ENCODE peak calls at places on chromosomes 4 and X, in ten cellular contexts. U is choroid plexus epithelial cell, I is MCF 10A, P is WTC11, N is activated T-cell treated with anti-CD3 and anti-CD28 coated beads for 48 hours, F is GM20000, X is NCI-H524, O is activated gamma-delta T cell treated with Interleukin-2 at 50 U/mL for 16 hours, S is glutamatergic neuron, R is K562. Y is an unnamed sample.

GRCh38 chr4:169345207-169345788 is 74.5 kb upstream of the SH3RF1 start:
- DNase-seq in X (no peak), F (no peak), O (no peak), R (no peak), P (no peak), U (peak), S (no peak), N (no peak), I (peak), Y (peak)

GRCh38 chr4:138562544-138562961 is 320.4 kb upstream of the SLC7A11 start:
- DNase-seq in N (no peak), P (no peak), F (peak), R (no peak), S (no peak), X (no peak), I (peak), U (peak), O (no peak), Y (peak)

GRCh38 chr4:6622744-6623143 is 17.7 kb upstream of the MRFAP1 start:
- DNase-seq in U (no peak), I (no peak), R (no peak), P (no peak), S (no peak), X (no peak), N (no peak), O (no peak), F (no peak), Y (no peak)

GRCh38 chrX:72735561-72735960 is 21.5 kb upstream of the PHKA1 start:
- DNase-seq in R (no peak), X (no peak), P (no peak), N (no peak), F (no peak), S (no peak), I (no peak), U (peak), O (no peak), Y (peak)

GRCh38 chr4:151100517-151100916 is 1.1 kb downstream of the RPS3A start:
- DNase-seq in R (no peak), X (no peak), S (no peak), U (no peak), P (no peak), N (no peak), O (no peak), F (no peak), I (no peak), Y (no peak)

GRCh38 chr4:89353514-89353913 is 45.9 kb upstream of the GPRIN3 start:
- DNase-seq in O (no peak), R (no peak), X (no peak), N (no peak), I (no peak), S (no peak), U (no peak), F (no peak), P (no peak), Y (no peak)

GRCh38 chrX:20352935-20353336 is 86.2 kb upstream of the RPS6KA3 start:
- DNase-seq in X (no peak), N (no peak), I (no peak), O (no peak), P (no peak), S (no peak), R (no peak), U (no peak), F (peak), Y (no peak)

GRCh38 chr4:7134737-7135388 is 57.5 kb upstream of the SORCS2 start:
- DNase-seq in R (no peak), F (no peak), X (no peak), P (no peak), N (no peak), O (no peak), S (no peak), U (peak), I (peak), Y (peak)

GRCh38 chr4:25012671-25013070 is 18.1 kb downstream of the LGI2 start:
- DNase-seq in I (no peak), O (no peak), N (no peak), X (no peak), F (no peak), R (no peak), S (no peak), P (no peak), U (no peak), Y (no peak)

GRCh38 chrX:20252392-20253231 is 14.1 kb downstream of the RPS6KA3 start:
- DNase-seq in P (peak), I (peak), F (no peak), N (peak), O (peak), X (peak), R (peak), U (peak), S (peak), Y (peak)

GRCh38 chrX:3346436-3347329 is at the start of gene MXRA5:
- DNase-seq in N (no peak), O (no peak), F (no peak), I (no peak), X (peak), S (peak), U (peak), R (no peak), P (peak), Y (peak)

GRCh38 chr4:120718979-120719566 is 203.5 kb downstream of the PRDM5 start:
- DNase-seq in F (peak), I (peak), X (no peak), O (peak), N (peak), S (peak), P (peak), R (peak), U (peak), Y (peak)

GRCh38 chr4:6959261-6959660 is 49.6 kb downstream of the TBC1D14 start:
- DNase-seq in P (no peak), I (no peak), X (no peak), F (no peak), O (no peak), U (no peak), N (no peak), R (no peak), S (no peak), Y (no peak)

GRCh38 chrX:132023896-132024386 is 839 bp downstream of the STK26 start:
- DNase-seq in S (no peak), X (peak), P (peak), O (peak), I (peak), N (peak), F (peak), R (peak), U (no peak), Y (peak)

Y was measured in astrocyte of the hippocampus.